ENCODE peak calls at places on chromosome 22, in seven cellular contexts. X, V, D, C, O, K and N are unnamed samples.

GRCh38 chr22:44180706-44181032 is at the start of gene PARVG:
- DNase-seq in X (no peak), V (no peak), D (no peak), C (no peak), O (peak), K (no peak), N (no peak)

GRCh38 chr22:38436629-38437395 is 18.2 kb downstream of the KCNJ4 start:
- DNase-seq in X (no peak), V (no peak), D (no peak), C (no peak), O (no peak), K (no peak), N (no peak)

GRCh38 chr22:37545703-37546435 is 14.4 kb upstream of the CDC42EP1 start:
- DNase-seq in X (peak), V (peak), D (peak), C (peak), O (no peak), K (peak), N (peak)

GRCh38 chr22:35510481-35510934 is 30.1 kb upstream of the RASD2 start:
- DNase-seq in X (no peak), V (no peak), D (no peak), C (no peak), O (no peak), K (no peak), N (no peak)

GRCh38 chr22:28034760-28035401 is 115.8 kb upstream of the PITPNB start:
- DNase-seq in X (peak), V (peak), D (no peak), C (peak), O (no peak), K (no peak), N (peak)

GRCh38 chr22:46538816-46539163 is 1.4 kb upstream of the CELSR1 start:
- DNase-seq in X (peak), V (no peak), D (peak), C (no peak), O (no peak), K (no peak), N (no peak)

GRCh38 chr22:39317756-39318506 is 1.5 kb downstream of the RPL3 start:
- DNase-seq in X (no peak), V (no peak), D (no peak), C (no peak), O (no peak), K (no peak), N (peak)

GRCh38 chr22:34414467-34415440 is 494.5 kb upstream of the LARGE1 start:
- DNase-seq in X (no peak), V (peak), D (no peak), C (no peak), O (peak), K (no peak), N (peak)

GRCh38 chr22:20436309-20437252 is 1.0 kb downstream of the SCARF2 start:
- DNase-seq in X (peak), V (no peak), D (peak), C (peak), O (peak), K (no peak), N (peak)

GRCh38 chr22:50190182-50190951 is 4.7 kb downstream of the TRABD start:
- DNase-seq in X (peak), V (peak), D (peak), C (peak), O (no peak), K (no peak), N (peak)

GRCh38 chr22:22703715-22704114 is 59.3 kb downstream of the GGTLC2 start:
- DNase-seq in X (no peak), V (no peak), D (no peak), C (no peak), O (no peak), K (no peak), N (no peak)

GRCh38 chr22:45731798-45732495 is 60.3 kb downstream of the ATXN10 start:
- DNase-seq in X (no peak), V (no peak), D (no peak), C (no peak), O (no peak), K (no peak), N (no peak)

GRCh38 chr22:44549701-44550100 is 51.7 kb upstream of the RTL6 start:
- DNase-seq in X (no peak), V (no peak), D (no peak), C (peak), O (no peak), K (no peak), N (no peak)

GRCh38 chr22:22048981-22049531 is 66.5 kb upstream of the TOP3B start:
- DNase-seq in X (no peak), V (no peak), D (no peak), C (no peak), O (no peak), K (no peak), N (no peak)

GRCh38 chr22:47247609-47248240 is 485.3 kb downstream of the TBC1D22A start:
- DNase-seq in X (no peak), V (no peak), D (no peak), C (no peak), O (no peak), K (no peak), N (no peak)

GRCh38 chr22:33835196-33835788 is 85.0 kb downstream of the LARGE1 start:
- DNase-seq in X (no peak), V (no peak), D (no peak), C (no peak), O (no peak), K (no peak), N (no peak)

GRCh38 chr22:28935140-28935539 is 51.8 kb downstream of the ZNRF3 start:
- DNase-seq in X (no peak), V (no peak), D (no peak), C (no peak), O (no peak), K (no peak), N (no peak)

GRCh38 chr22:33020721-33021120 is 37.5 kb downstream of the SYN3 start:
- DNase-seq in X (no peak), V (no peak), D (no peak), C (no peak), O (no peak), K (no peak), N (no peak)

GRCh38 chr22:31378123-31378522 is 21.3 kb upstream of the DRG1 start:
- DNase-seq in X (peak), V (no peak), D (no peak), C (no peak), O (no peak), K (no peak), N (no peak)

GRCh38 chr22:39635719-39636118 is 65.2 kb downstream of the CACNA1I start:
- DNase-seq in X (no peak), V (no peak), D (no peak), C (no peak), O (no peak), K (no peak), N (no peak)

GRCh38 chr22:40241200-40241763 is 63.6 kb downstream of the TNRC6B start:
- DNase-seq in X (no peak), V (no peak), D (no peak), C (no peak), O (no peak), K (no peak), N (no peak)

GRCh38 chr22:24423519-24424000 is 3.8 kb upstream of the ADORA2A start:
- DNase-seq in X (peak), V (peak), D (peak), C (peak), O (peak), K (no peak), N (no peak)

GRCh38 chr22:48689206-48689605 is 1138.5 kb downstream of the BRD1 start:
- DNase-seq in X (no peak), V (no peak), D (no peak), C (no peak), O (no peak), K (no peak), N (no peak)